ENCODE peak calls at places on chromosomes 7 and 10, in eight cellular contexts. I is posterior cingulate gyrus; W is cardiac muscle cell; Z is activated CD4-positive, alpha-beta T cell treated with anti-CD3 and anti-CD28 coated beads, Interleukin-2, amount 50 U/mL, for 4 hours; O is choroid plexus epithelial cell; P is NCI-H1105 treated with DMSO at 0.1 percent for 48 hours; U is DMS79 treated with DMSO at 0.1 percent for 48 hours; L is NT2/D1. T is an unnamed sample.

GRCh38 chr10:12785338-12785934 is 216.1 kb downstream of the CCDC3 start:
- DNase-seq in I (peak), W (no peak), Z (no peak), O (no peak), P (no peak), U (no peak), L (no peak), T (no peak)

GRCh38 chr7:26147030-26147429 is 5.0 kb upstream of the NFE2L3 start:
- DNase-seq in I (no peak), W (no peak), Z (no peak), O (no peak), P (no peak), U (peak), L (no peak), T (no peak)

GRCh38 chr7:5827755-5828154 is 46.3 kb upstream of the RNF216 start:
- DNase-seq in I (no peak), W (peak), Z (peak), O (peak), P (no peak), U (no peak), L (peak), T (no peak)

GRCh38 chr10:15852111-15852557 is 8.2 kb downstream of the MINDY3 start:
- DNase-seq in I (no peak), W (peak), Z (no peak), O (no peak), P (no peak), U (no peak), L (no peak), T (no peak)

GRCh38 chr7:70634610-70635068 is 497.3 kb upstream of the GALNT17 start:
- DNase-seq in I (no peak), W (peak), Z (no peak), O (peak), P (no peak), U (no peak), L (no peak), T (no peak)

GRCh38 chr10:11877506-11877905 is 54.4 kb downstream of the PROSER2 start:
- DNase-seq in I (no peak), W (no peak), Z (no peak), O (no peak), P (no peak), U (no peak), L (no peak), T (no peak)

GRCh38 chr10:4296165-4296564 is 511.2 kb upstream of the KLF6 start:
- DNase-seq in I (no peak), W (no peak), Z (no peak), O (no peak), P (no peak), U (no peak), L (peak), T (no peak)

GRCh38 chr7:121442845-121443244 is 46.7 kb upstream of the FAM3C start:
- DNase-seq in I (no peak), W (no peak), Z (no peak), O (no peak), P (no peak), U (no peak), L (no peak), T (no peak)

GRCh38 chr10:130026670-130027456 is 62.8 kb upstream of the EBF3 start:
- DNase-seq in I (no peak), W (no peak), Z (no peak), O (no peak), P (no peak), U (no peak), L (no peak), T (no peak)

GRCh38 chr10:21510218-21511070 is 15.0 kb downstream of the SKIDA1 start:
- DNase-seq in I (no peak), W (no peak), Z (no peak), O (peak), P (no peak), U (no peak), L (no peak), T (no peak)

GRCh38 chr10:33116293-33116697 is 158.3 kb upstream of the ITGB1 start:
- DNase-seq in I (no peak), W (peak), Z (no peak), O (peak), P (peak), U (peak), L (peak), T (no peak)

GRCh38 chr10:128859738-128860386 is 607.2 kb upstream of the MGMT start:
- DNase-seq in I (no peak), W (peak), Z (no peak), O (peak), P (no peak), U (no peak), L (peak), T (peak)

GRCh38 chr7:111958889-111959288 is 247.3 kb downstream of the DOCK4 start:
- DNase-seq in I (no peak), W (no peak), Z (no peak), O (no peak), P (peak), U (peak), L (no peak), T (no peak)

GRCh38 chr10:60281792-60282353 is 107.8 kb downstream of the ANK3 start:
- DNase-seq in I (no peak), W (peak), Z (no peak), O (no peak), P (no peak), U (no peak), L (no peak), T (no peak)

GRCh38 chr7:155526225-155526624 is 20.1 kb downstream of the CNPY1 start:
- DNase-seq in I (no peak), W (no peak), Z (no peak), O (no peak), P (no peak), U (no peak), L (no peak), T (no peak)

GRCh38 chr7:74044366-74045350 is 16.7 kb downstream of the ELN start:
- DNase-seq in I (peak), W (no peak), Z (no peak), O (no peak), P (no peak), U (no peak), L (no peak), T (no peak)

GRCh38 chr7:2431260-2431867 is 28.0 kb downstream of the CHST12 start:
- DNase-seq in I (peak), W (peak), Z (peak), O (no peak), P (no peak), U (no peak), L (no peak), T (no peak)

GRCh38 chr10:71421075-71421434 is 24.3 kb downstream of the CDH23 start:
- DNase-seq in I (no peak), W (no peak), Z (no peak), O (no peak), P (no peak), U (no peak), L (no peak), T (no peak)

GRCh38 chr10:135601-136464 is 578 bp downstream of the ZMYND11 start:
- DNase-seq in I (peak), W (peak), Z (peak), O (peak), P (peak), U (peak), L (no peak), T (no peak)

GRCh38 chr10:6202684-6203330 is at the start of gene PFKFB3:
- DNase-seq in I (peak), W (peak), Z (peak), O (peak), P (peak), U (peak), L (peak), T (peak)

GRCh38 chr7:1846331-1847065 is 176.4 kb downstream of the ELFN1 start:
- DNase-seq in I (peak), W (no peak), Z (no peak), O (no peak), P (no peak), U (no peak), L (no peak), T (peak)

GRCh38 chr7:16465469-16466086 is at the start of gene SOSTDC1:
- DNase-seq in I (peak), W (no peak), Z (no peak), O (peak), P (no peak), U (no peak), L (peak), T (no peak)

GRCh38 chr7:16063241-16063640 is 358.1 kb downstream of the CRPPA start:
- DNase-seq in I (no peak), W (no peak), Z (no peak), O (no peak), P (no peak), U (no peak), L (no peak), T (peak)

GRCh38 chr7:150378115-150378852 is 846 bp upstream of the ZNF775 start:
- DNase-seq in I (no peak), W (peak), Z (no peak), O (peak), P (peak), U (peak), L (peak), T (peak)

GRCh38 chr7:11437987-11438386 is 394.0 kb downstream of the THSD7A start:
- DNase-seq in I (no peak), W (peak), Z (no peak), O (peak), P (peak), U (no peak), L (no peak), T (peak)

GRCh38 chr7:125828153-125828690 is 898.6 kb upstream of the POT1 start:
- DNase-seq in I (no peak), W (no peak), Z (no peak), O (peak), P (no peak), U (no peak), L (no peak), T (no peak)

GRCh38 chr10:131617113-131617877 is 283.5 kb upstream of the PPP2R2D start:
- DNase-seq in I (no peak), W (no peak), Z (no peak), O (no peak), P (no peak), U (no peak), L (no peak), T (no peak)

GRCh38 chr7:133365892-133366291 is 113.0 kb downstream of the EXOC4 start:
- DNase-seq in I (no peak), W (peak), Z (no peak), O (peak), P (no peak), U (no peak), L (no peak), T (no peak)

GRCh38 chr7:13627455-13627854 is 362.0 kb downstream of the ETV1 start:
- DNase-seq in I (no peak), W (no peak), Z (no peak), O (no peak), P (no peak), U (no peak), L (no peak), T (no peak)

GRCh38 chr7:2037805-2038635 is 194.7 kb downstream of the MAD1L1 start:
- DNase-seq in I (peak), W (peak), Z (no peak), O (peak), P (no peak), U (no peak), L (no peak), T (peak)

GRCh38 chr7:107014381-107015023 is 30.0 kb upstream of the PRKAR2B start:
- DNase-seq in I (no peak), W (peak), Z (no peak), O (peak), P (peak), U (peak), L (no peak), T (no peak)

GRCh38 chr7:118052330-118052729 is 131.6 kb upstream of the LSM8 start:
- DNase-seq in I (no peak), W (no peak), Z (no peak), O (no peak), P (no peak), U (no peak), L (no peak), T (no peak)

GRCh38 chr7:92667816-92668540 is 77.8 kb upstream of the FAM133B start:
- DNase-seq in I (no peak), W (no peak), Z (no peak), O (no peak), P (no peak), U (no peak), L (no peak), T (no peak)

GRCh38 chr7:7688310-7688709 is 30.1 kb downstream of the RPA3 start:
- DNase-seq in I (no peak), W (no peak), Z (no peak), O (no peak), P (no peak), U (no peak), L (no peak), T (no peak)

GRCh38 chr10:132942740-132943554 is 577 bp upstream of the CFAP46 start:
- DNase-seq in I (peak), W (no peak), Z (no peak), O (no peak), P (peak), U (no peak), L (no peak), T (no peak)

GRCh38 chr7:46933596-46933995 is 648.3 kb downstream of the TNS3 start:
- DNase-seq in I (no peak), W (peak), Z (no peak), O (peak), P (peak), U (no peak), L (no peak), T (no peak)

GRCh38 chr10:75593690-75594556 is 162.5 kb downstream of the LRMDA start:
- DNase-seq in I (no peak), W (no peak), Z (no peak), O (no peak), P (no peak), U (no peak), L (no peak), T (no peak)

GRCh38 chr7:148723846-148724245 is 25.1 kb downstream of the CUL1 start:
- DNase-seq in I (no peak), W (peak), Z (no peak), O (peak), P (no peak), U (no peak), L (no peak), T (no peak)

GRCh38 chr7:116871061-116871700 is 8.8 kb downstream of the CAPZA2 start:
- DNase-seq in I (no peak), W (no peak), Z (no peak), O (no peak), P (no peak), U (no peak), L (no peak), T (no peak)